ENCODE peak calls at places on chromosomes 5 and 9, in eight cellular contexts. U is breast epithelium; E is tibial nerve; O is GM20000; N is foreskin fibroblast; J is fibroblast of pulmonary artery; M is brain microvascular endothelial cell; S is CD4-positive, alpha-beta T cell. H is an unnamed sample.

GRCh38 chr9:91427873-91428272 is 4.2 kb upstream of the NFIL3 start:
- DNase-seq in U (no peak), E (no peak), O (no peak), N (peak; percentile 74), J (peak; percentile 83), M (peak; percentile 43), S (no peak), H (no peak)

GRCh38 chr9:124202447-124202971 is 55.2 kb upstream of the NEK6 start:
- DNase-seq in U (no peak), E (no peak), O (peak; percentile 78), N (peak; percentile 18), J (peak; percentile 15), M (no peak), S (peak; percentile 16), H (no peak)

GRCh38 chr9:97781902-97782301 is 71.1 kb upstream of the FOXE1 start:
- DNase-seq in U (no peak), E (no peak), O (no peak), N (no peak), J (no peak), M (no peak), S (no peak), H (no peak)

GRCh38 chr5:980941-981340 is 27.7 kb upstream of the NKD2 start:
- DNase-seq in U (peak; percentile 43), E (no peak), O (no peak), N (peak; percentile 53), J (no peak), M (no peak), S (no peak), H (no peak)

GRCh38 chr9:1875921-1876448 is 139.2 kb upstream of the SMARCA2 start:
- DNase-seq in U (no peak), E (no peak), O (peak; percentile 73), N (no peak), J (no peak), M (no peak), S (no peak), H (no peak)

GRCh38 chr5:35230043-35230611 is at the start of gene PRLR:
- DNase-seq in U (peak; percentile 48), E (no peak), O (peak; percentile 36), N (peak; percentile 71), J (peak; percentile 37), M (peak; percentile 3), S (no peak), H (no peak)

GRCh38 chr5:53616939-53617549 is 56.6 kb downstream of the NDUFS4 start:
- DNase-seq in U (no peak), E (no peak), O (no peak), N (peak; percentile 20), J (peak; percentile 24), M (peak; percentile 19), S (no peak), H (no peak)

GRCh38 chr9:2317591-2317990 is 302.4 kb downstream of the SMARCA2 start:
- DNase-seq in U (peak; percentile 59), E (no peak), O (no peak), N (peak; percentile 11), J (no peak), M (no peak), S (no peak), H (no peak)

GRCh38 chr5:128674837-128675446 is 136.9 kb upstream of the FBN2 start:
- DNase-seq in U (no peak), E (no peak), O (peak; percentile 30), N (peak; percentile 85), J (peak; percentile 72), M (peak; percentile 63), S (peak; percentile 8), H (no peak)

GRCh38 chr5:1193591-1193985 is 7.8 kb upstream of the SLC6A19 start:
- DNase-seq in U (no peak), E (no peak), O (no peak), N (no peak), J (no peak), M (no peak), S (no peak), H (no peak)

GRCh38 chr5:38347040-38347763 is 88.8 kb downstream of the EGFLAM start:
- DNase-seq in U (no peak), E (no peak), O (no peak), N (peak; percentile 30), J (no peak), M (peak; percentile 34), S (no peak), H (no peak)

GRCh38 chr9:30932226-30932625 is 1452.2 kb upstream of the ACO1 start:
- DNase-seq in U (no peak), E (no peak), O (no peak), N (no peak), J (no peak), M (no peak), S (no peak), H (no peak)

GRCh38 chr5:103587185-103587748 is 24.7 kb upstream of the NUDT12 start:
- DNase-seq in U (no peak), E (no peak), O (no peak), N (peak; percentile 15), J (peak; percentile 53), M (no peak), S (no peak), H (no peak)

GRCh38 chr5:103582364-103582763 is 19.8 kb upstream of the NUDT12 start:
- DNase-seq in U (no peak), E (no peak), O (no peak), N (peak; percentile 38), J (peak; percentile 68), M (peak; percentile 54), S (no peak), H (no peak)
- TF ChIP-seq CTCF in U (no peak), E (peak; percentile 43), O (peak; percentile 15), N (peak; percentile 48), J (peak; percentile 58), M (peak; percentile 62), S (no peak), H (peak; percentile 49)

DNA sequence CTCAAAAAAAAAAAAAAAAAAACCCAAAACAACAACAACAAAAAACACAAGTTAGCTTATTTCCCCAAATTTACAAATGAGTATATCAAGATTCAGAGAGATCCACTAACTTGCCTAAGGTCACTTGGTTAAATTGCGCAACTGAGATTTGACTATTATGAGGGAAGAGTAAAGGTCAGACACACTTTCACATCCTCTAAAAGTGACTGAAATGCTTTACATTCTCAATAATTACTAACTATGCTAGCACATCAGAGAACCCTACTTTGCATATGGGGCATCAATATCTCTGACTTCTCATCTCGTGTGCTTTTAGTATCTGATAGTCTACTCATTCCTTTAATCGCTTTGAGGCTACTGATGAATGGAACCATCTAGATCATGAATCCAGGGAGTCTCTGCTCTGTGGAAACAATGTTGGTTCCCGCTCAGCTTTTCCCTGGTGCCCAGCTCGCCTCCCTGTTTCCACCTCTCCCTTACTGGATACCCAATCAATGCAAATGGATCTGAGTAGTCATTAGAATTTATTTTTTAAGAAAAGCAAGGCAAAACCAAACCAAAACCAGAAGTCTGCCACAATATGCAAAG is 182.1 kb upstream of the TRIM32 start:
- DNase-seq in U (no peak), E (no peak), O (peak; percentile 31), N (no peak), J (no peak), M (no peak), S (no peak), H (no peak)
- TF ChIP-seq CTCF in U (no peak), E (no peak), O (no peak), N (no peak), J (no peak), M (no peak), S (no peak), H (no peak)

GRCh38 chr9:126428524-126429175 is 102.0 kb downstream of the MVB12B start:
- DNase-seq in U (no peak), E (no peak), O (no peak), N (no peak), J (no peak), M (no peak), S (no peak), H (no peak)

GRCh38 chr9:126431112-126431742 is 104.6 kb downstream of the MVB12B start:
- DNase-seq in U (no peak), E (no peak), O (no peak), N (no peak), J (no peak), M (no peak), S (no peak), H (no peak)

GRCh38 chr9:126430124-126430523 is 103.5 kb downstream of the MVB12B start:
- DNase-seq in U (no peak), E (no peak), O (no peak), N (no peak), J (no peak), M (no peak), S (no peak), H (no peak)

GRCh38 chr9:126432659-126433058 is 106.0 kb downstream of the MVB12B start:
- DNase-seq in U (no peak), E (no peak), O (no peak), N (no peak), J (no peak), M (no peak), S (no peak), H (no peak)

GRCh38 chr9:126429190-126429589 is 102.6 kb downstream of the MVB12B start:
- DNase-seq in U (no peak), E (no peak), O (no peak), N (no peak), J (no peak), M (no peak), S (no peak), H (no peak)
- TF ChIP-seq CTCF in U (no peak), E (no peak), O (no peak), N (no peak), J (no peak), M (no peak), S (no peak), H (no peak)

DNA sequence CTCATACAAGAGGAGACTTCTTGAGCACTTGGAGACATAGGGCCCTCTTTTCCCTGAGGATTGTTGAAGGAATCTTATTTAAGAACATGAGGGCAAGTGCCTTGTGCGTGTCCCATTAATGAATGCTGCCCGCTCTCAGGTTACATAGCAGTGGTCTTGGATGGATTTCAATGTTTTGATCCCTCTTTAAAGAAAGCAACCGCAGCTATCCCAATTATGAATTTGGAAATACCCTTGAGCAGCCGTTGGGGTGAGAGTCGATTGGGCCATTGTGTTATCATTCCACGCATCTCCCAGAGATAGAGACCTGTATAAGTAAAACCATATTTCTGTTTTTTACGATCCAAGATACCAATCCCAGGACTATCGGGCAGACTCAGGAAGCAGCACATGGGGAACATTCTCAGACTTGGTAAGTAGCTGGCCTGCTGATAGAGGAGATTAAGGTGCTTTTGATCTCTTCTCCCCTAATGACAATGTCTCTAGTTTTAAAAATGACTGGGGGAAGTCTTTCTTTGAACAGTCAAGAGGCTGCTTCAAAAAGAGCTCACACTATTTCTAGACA is 145.3 kb downstream of the MACROH2A1 start:
- DNase-seq in U (no peak), E (no peak), O (no peak), N (no peak), J (no peak), M (no peak), S (no peak), H (peak; percentile 34)
- TF ChIP-seq CTCF in U (no peak), E (no peak), O (no peak), N (no peak), J (no peak), M (no peak), S (no peak), H (no peak)

GRCh38 chr9:83714316-83714715 is 6.6 kb upstream of the UBQLN1 start:
- DNase-seq in U (no peak), E (no peak), O (no peak), N (peak; percentile 43), J (peak; percentile 13), M (no peak), S (no peak), H (no peak)
- TF ChIP-seq CTCF in U (no peak), E (no peak), O (no peak), N (peak; percentile 15), J (peak; percentile 31), M (peak; percentile 37), S (peak; percentile 53), H (peak; percentile 49)

H was measured in mesothelial cell of epicardium.